ENCODE peak calls at places on chromosomes 13 and 19, in seven cellular contexts. V, Y, D, I, H, X and S are unnamed samples.

GRCh38 chr13:47334173-47334572 is 437.3 kb upstream of the HTR2A start:
- DNase-seq in H (peak; percentile 94), I (no peak), Y (peak; percentile 93), X (no peak), V (no peak), D (no peak), S (no peak)

GRCh38 chr19:51980116-51980736 is 6.4 kb downstream of the ZNF350 start:
- DNase-seq in I (no peak), V (no peak), D (no peak), X (no peak), Y (no peak), H (no peak), S (no peak)

GRCh38 chr19:35856546-35857149 is at the start of gene KIRREL2:
- DNase-seq in Y (no peak), D (peak; percentile 52), H (no peak), V (peak; percentile 72), I (peak; percentile 32), X (peak; percentile 82), S (no peak)

GRCh38 chr13:96662036-96662435 is 332.2 kb downstream of the OXGR1 start:
- DNase-seq in D (no peak), X (no peak), I (no peak), H (peak; percentile 32), V (no peak), Y (no peak), S (no peak)

GRCh38 chr19:14408641-14409120 is 10.5 kb downstream of the DDX39A start:
- DNase-seq in I (no peak), D (no peak), V (no peak), H (no peak), Y (no peak), X (no peak), S (no peak)

GRCh38 chr13:84653915-84654534 is 771.8 kb upstream of the SLITRK1 start:
- DNase-seq in D (no peak), H (no peak), Y (no peak), X (no peak), V (no peak), I (no peak), S (no peak)

GRCh38 chr19:35114656-35115537 is 726 bp upstream of the FXYD3 start:
- DNase-seq in Y (no peak), H (peak; percentile 48), X (peak; percentile 85), I (peak; percentile 69), D (peak; percentile 80), V (peak; percentile 92), S (no peak)

GRCh38 chr13:112475889-112476288 is 99.7 kb downstream of the SPACA7 start:
- DNase-seq in X (no peak), Y (no peak), I (no peak), D (no peak), V (no peak), H (no peak), S (no peak)

GRCh38 chr19:7970716-7971448 is 27.4 kb upstream of the TIMM44 start:
- DNase-seq in V (peak; percentile 85), H (peak; percentile 43), I (no peak), X (peak; percentile 86), Y (no peak), D (peak; percentile 69), S (no peak)

GRCh38 chr19:4506449-4507149 is 11.7 kb downstream of the PLIN4 start:
- DNase-seq in I (no peak), X (no peak), H (peak; percentile 44), V (no peak), Y (no peak), D (no peak), S (no peak)

GRCh38 chr19:2476451-2477140 is 669 bp downstream of the GADD45B start:
- DNase-seq in D (no peak), Y (no peak), V (peak; percentile 67), X (peak; percentile 73), I (peak; percentile 71), H (no peak), S (no peak)

GRCh38 chr13:50236898-50237318 is 221.7 kb downstream of the KCNRG start:
- DNase-seq in Y (no peak), H (no peak), X (no peak), V (no peak), D (no peak), I (no peak), S (no peak)

GRCh38 chr13:102323012-102323411 is 78.8 kb downstream of the FGF14 start:
- DNase-seq in H (no peak), X (no peak), D (no peak), V (no peak), Y (no peak), I (no peak), S (no peak)

GRCh38 chr19:35216026-35216832 is 12.3 kb downstream of the FAM187B start:
- DNase-seq in V (no peak), H (no peak), Y (peak; percentile 60), X (no peak), I (no peak), D (no peak), S (no peak)

GRCh38 chr19:13906525-13906904 is 514 bp downstream of the CC2D1A start:
- DNase-seq in Y (no peak), V (no peak), I (peak; percentile 31), D (no peak), X (no peak), H (no peak), S (no peak)

GRCh38 chr19:45995715-45996385 is 583 bp downstream of the CCDC61 start:
- DNase-seq in H (no peak), X (no peak), I (no peak), V (no peak), Y (no peak), D (no peak), S (peak; percentile 25)

GRCh38 chr13:42276683-42277082 is 4.7 kb downstream of the AKAP11 start:
- DNase-seq in V (no peak), X (no peak), D (no peak), I (no peak), H (peak; percentile 25), Y (no peak), S (no peak)

GRCh38 chr19:1068111-1069001 is 1.4 kb downstream of the ARHGAP45 start:
- DNase-seq in H (no peak), X (no peak), V (no peak), Y (no peak), I (no peak), D (no peak), S (no peak)

GRCh38 chr13:98775844-98776598 is 23.5 kb upstream of the SLC15A1 start:
- DNase-seq in X (no peak), V (no peak), H (peak; percentile 27), I (no peak), D (no peak), Y (peak; percentile 51), S (no peak)

GRCh38 chr13:24905242-24905641 is 141.3 kb downstream of the RNF17 start:
- DNase-seq in D (no peak), V (no peak), H (peak; percentile 22), I (no peak), X (no peak), Y (peak; percentile 5), S (no peak)